ENCODE peak calls at places on chromosomes 7 and 10, in nine cellular contexts. X, O, G, R, K, Z, A, M and B are unnamed samples.

GRCh38 chr10:117562220-117562619 is 19.7 kb downstream of the EMX2 start:
- DNase-seq in K (no peak), G (no peak), O (no peak), M (no peak), Z (no peak), R (no peak), X (no peak), A (no peak), B (no peak)

GRCh38 chr7:137903382-137904169 is 56.8 kb upstream of the DGKI start:
- DNase-seq in Z (peak), X (peak), A (peak), K (peak), M (peak), R (peak), G (peak), O (peak), B (peak)

GRCh38 chr7:32347244-32347828 is 142.8 kb downstream of the LSM5 start:
- DNase-seq in X (peak), M (no peak), R (peak), G (no peak), O (no peak), Z (no peak), K (peak), A (peak), B (peak)

GRCh38 chr10:63614371-63614891 is 93.2 kb downstream of the REEP3 start:
- DNase-seq in O (no peak), R (no peak), X (no peak), Z (no peak), A (no peak), M (peak), G (no peak), K (no peak), B (no peak)

GRCh38 chr7:147136369-147136768 is 1019.8 kb downstream of the CNTNAP2 start:
- DNase-seq in X (no peak), G (no peak), O (no peak), R (no peak), A (no peak), M (no peak), K (no peak), Z (no peak), B (no peak)

GRCh38 chr10:25959540-25960232 is 25.7 kb downstream of the MYO3A start:
- DNase-seq in A (no peak), R (no peak), X (no peak), G (no peak), Z (no peak), M (no peak), K (no peak), O (no peak), B (no peak)

GRCh38 chr7:157983442-157984137 is 604.0 kb downstream of the PTPRN2 start:
- DNase-seq in M (no peak), K (no peak), O (no peak), G (no peak), R (no peak), Z (no peak), A (no peak), X (no peak), B (no peak)

GRCh38 chr10:86730227-86730626 is 26.2 kb upstream of the BMPR1A start:
- DNase-seq in Z (no peak), G (no peak), R (no peak), K (no peak), A (no peak), X (peak), M (peak), O (no peak), B (no peak)